ENCODE peak calls at places on chromosomes 5 and 9, in seven cellular contexts. I, W, D, X, P, E and M are unnamed samples.
A peak's percentile ranks its signal among the peaks of the same experiment; 100 is the strongest.

GRCh38 chr5:122311888-122312669 is at the start of gene SNCAIP:
- DNase-seq in X (no peak), E (no peak), W (peak; percentile 81), D (peak; percentile 14), I (no peak), P (no peak), M (no peak)

GRCh38 chr9:69115621-69116020 is 58.5 kb upstream of the TJP2 start:
- DNase-seq in I (no peak), W (no peak), E (no peak), X (no peak), D (no peak), P (no peak), M (no peak)

GRCh38 chr9:108083796-108084352 is 594.3 kb upstream of the KLF4 start:
- DNase-seq in E (no peak), W (no peak), I (no peak), X (no peak), P (no peak), D (no peak), M (no peak)

GRCh38 chr5:10586008-10586407 is 22.1 kb downstream of the ANKRD33B start:
- DNase-seq in E (no peak), I (no peak), D (no peak), W (no peak), P (no peak), X (no peak), M (no peak)

GRCh38 chr5:94228791-94229190 is 389.6 kb downstream of the KIAA0825 start:
- DNase-seq in P (no peak), D (no peak), X (no peak), W (no peak), E (no peak), I (no peak), M (no peak)

GRCh38 chr5:157739388-157740045 is 4.0 kb upstream of the LSM11 start:
- DNase-seq in X (no peak), W (no peak), P (no peak), I (no peak), E (no peak), D (no peak), M (no peak)

GRCh38 chr5:116930628-116931027 is 356.0 kb upstream of the SEMA6A start:
- DNase-seq in X (no peak), I (no peak), P (no peak), E (no peak), D (no peak), W (no peak), M (no peak)

GRCh38 chr5:178478370-178478769 is 111.8 kb downstream of the COL23A1 start:
- DNase-seq in E (no peak), D (no peak), X (no peak), P (no peak), W (no peak), I (no peak), M (no peak)

GRCh38 chr9:16725066-16725465 is 145.4 kb downstream of the BNC2 start:
- DNase-seq in D (no peak), P (no peak), X (no peak), W (no peak), E (no peak), I (no peak), M (no peak)

GRCh38 chr9:83322438-83322837 is 215.8 kb downstream of the FRMD3 start:
- DNase-seq in D (no peak), W (no peak), P (no peak), X (no peak), I (peak; percentile 7), E (no peak), M (no peak)

GRCh38 chr5:138966236-138966985 is 91.3 kb upstream of the LRRTM2 start:
- DNase-seq in X (no peak), E (no peak), D (no peak), P (no peak), W (no peak), I (no peak), M (no peak)

GRCh38 chr5:109998717-109999116 is 309.0 kb downstream of the MAN2A1 start:
- DNase-seq in W (no peak), E (no peak), P (no peak), X (no peak), D (no peak), I (no peak), M (no peak)

GRCh38 chr9:23379842-23380241 is 446.2 kb downstream of the ELAVL2 start:
- DNase-seq in W (no peak), D (no peak), P (no peak), X (no peak), I (no peak), E (no peak), M (no peak)

GRCh38 chr5:56282241-56282640 is 49.1 kb upstream of the ANKRD55 start:
- DNase-seq in I (no peak), E (no peak), D (no peak), P (no peak), X (no peak), W (no peak), M (no peak)

GRCh38 chr5:94640176-94640575 is 21.7 kb downstream of the SLF1 start:
- DNase-seq in E (no peak), W (no peak), D (no peak), P (no peak), X (no peak), I (no peak), M (no peak)

GRCh38 chr9:115837618-115838017 is 316.0 kb upstream of the PAPPA start:
- DNase-seq in E (no peak), I (no peak), D (no peak), P (no peak), X (no peak), W (no peak), M (no peak)

GRCh38 chr5:107305999-107306398 is 364.7 kb downstream of the EFNA5 start:
- DNase-seq in I (no peak), D (no peak), E (no peak), X (no peak), W (no peak), P (no peak), M (no peak)

GRCh38 chr9:6997330-6997729 is 239.6 kb downstream of the KDM4C start:
- DNase-seq in X (no peak), I (no peak), W (no peak), E (no peak), D (no peak), P (no peak), M (peak; percentile 0)

GRCh38 chr9:4243113-4243512 is 56.8 kb downstream of the GLIS3 start:
- DNase-seq in X (no peak), W (no peak), I (no peak), E (no peak), D (no peak), P (no peak), M (no peak)

GRCh38 chr5:119036101-119036762 is 34.7 kb upstream of the DMXL1 start:
- DNase-seq in P (no peak), E (no peak), I (no peak), X (peak; percentile 65), D (no peak), W (no peak), M (no peak)

GRCh38 chr5:136042665-136043121 is 13.9 kb downstream of the TGFBI start:
- DNase-seq in I (peak; percentile 29), D (no peak), X (no peak), W (no peak), E (no peak), P (no peak), M (no peak)

GRCh38 chr9:35203531-35203930 is 41.7 kb downstream of the UNC13B start:
- DNase-seq in X (no peak), E (no peak), W (no peak), P (no peak), I (no peak), D (no peak), M (no peak)

GRCh38 chr9:133404440-133405002 is 13.3 kb downstream of the REXO4 start:
- DNase-seq in D (no peak), W (no peak), X (no peak), E (no peak), P (no peak), I (no peak), M (no peak)

GRCh38 chr5:8462565-8462964 is 593.6 kb downstream of the MTRR start:
- DNase-seq in I (no peak), P (no peak), E (no peak), X (no peak), W (no peak), D (no peak), M (no peak)

GRCh38 chr9:115884846-115885245 is 268.7 kb upstream of the PAPPA start:
- DNase-seq in E (no peak), D (no peak), P (no peak), X (no peak), I (no peak), W (no peak), M (no peak)

GRCh38 chr5:122129332-122129731 is at the start of gene ZNF474:
- DNase-seq in I (no peak), D (peak; percentile 28), X (peak; percentile 28), E (peak; percentile 39), W (no peak), P (no peak), M (peak; percentile 77)

GRCh38 chr9:114225534-114226288 is 70.4 kb downstream of the COL27A1 start:
- DNase-seq in E (no peak), X (no peak), W (no peak), P (no peak), I (no peak), D (no peak), M (no peak)

GRCh38 chr5:124752854-124753720 is 6.6 kb upstream of the ZNF608 start:
- DNase-seq in I (no peak), W (no peak), P (no peak), E (no peak), X (no peak), D (no peak), M (no peak)
- TF ChIP-seq JUND in I (no peak), W (no peak), P (no peak), E (no peak), X (no peak), D (no peak), M (no peak)

DNA sequence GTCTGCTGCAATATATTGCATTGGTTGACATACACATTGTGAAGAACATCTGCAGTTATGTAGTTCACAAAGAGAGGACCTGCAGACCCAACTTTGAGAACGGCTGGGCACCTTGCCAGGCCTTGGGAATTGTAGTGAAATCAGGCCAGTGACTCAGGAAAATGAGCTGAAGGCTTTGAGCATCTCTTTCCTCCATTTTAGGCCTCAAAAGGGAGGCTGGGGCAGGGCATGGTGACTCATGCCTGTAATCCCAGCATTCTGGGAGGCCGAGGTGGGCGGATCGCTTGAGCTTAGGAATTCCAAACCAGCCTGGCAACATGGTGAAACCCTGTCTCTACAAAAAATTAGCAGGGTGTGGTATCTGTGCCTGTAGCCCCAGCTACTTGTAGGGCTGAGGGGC is 1.4 kb upstream of the IPPK start:
- DNase-seq in E (no peak), I (peak; percentile 47), P (no peak), W (no peak), X (peak; percentile 82), D (no peak), M (no peak)
- TF ChIP-seq JUND in E (no peak), I (no peak), P (no peak), W (peak; percentile 83), X (peak; percentile 86), D (peak; percentile 53), M (no peak)

GRCh38 chr9:136978073-136978864 is 965 bp downstream of the PTGDS start:
- DNase-seq in D (peak; percentile 100), X (no peak), W (peak; percentile 99), E (peak; percentile 68), P (no peak), I (no peak), M (peak; percentile 99)
- TF ChIP-seq JUND in D (no peak), X (no peak), W (no peak), E (no peak), P (no peak), I (no peak), M (no peak)

GRCh38 chr5:123752576-123752975 is 240.6 kb downstream of the CSNK1G3 start:
- DNase-seq in P (no peak), E (no peak), I (no peak), W (no peak), D (no peak), X (no peak), M (no peak)
- TF ChIP-seq JUND in P (no peak), E (no peak), I (no peak), W (peak; percentile 42), D (no peak), X (no peak), M (no peak)